ENCODE peak calls at places on chromosomes 13 and 19, in six cellular contexts. W is H9, C is HepG2, T is fibroblast of lung, A is PC-3, M is endodermal cell. N is an unnamed sample.

GRCh38 chr13:33722216-33722900 is 95.6 kb upstream of the RFC3 start:
- DNase-seq in W (no peak), C (no peak), T (no peak), A (no peak), M (no peak), N (no peak)

GRCh38 chr13:75271851-75272250 is 210.1 kb downstream of the TBC1D4 start:
- DNase-seq in W (no peak), C (no peak), T (peak; percentile 61), A (no peak), M (no peak), N (no peak)

GRCh38 chr13:94384217-94384905 is 95.1 kb downstream of the DCT start:
- DNase-seq in W (no peak), C (no peak), T (peak; percentile 10), A (no peak), M (no peak), N (no peak)

GRCh38 chr19:13036366-13036976 is 41.2 kb downstream of the NFIX start:
- DNase-seq in W (no peak), C (no peak), T (peak; percentile 85), A (peak; percentile 93), M (peak; percentile 58), N (peak; percentile 79)

GRCh38 chr13:40251343-40252032 is 415.0 kb downstream of the FOXO1 start:
- DNase-seq in W (no peak), C (no peak), T (no peak), A (no peak), M (no peak), N (no peak)

GRCh38 chr19:4140237-4140711 is 13.2 kb upstream of the CREB3L3 start:
- DNase-seq in W (peak; percentile 75), C (peak; percentile 70), T (peak; percentile 59), A (peak; percentile 64), M (peak; percentile 78), N (peak; percentile 68)

GRCh38 chr19:5098646-5099045 is 129.7 kb downstream of the KDM4B start:
- DNase-seq in W (no peak), C (no peak), T (no peak), A (no peak), M (no peak), N (no peak)

GRCh38 chr19:15829277-15829770 is 13.9 kb upstream of the OR10H1 start:
- DNase-seq in W (no peak), C (no peak), T (no peak), A (no peak), M (no peak), N (no peak)

GRCh38 chr13:88840085-88840484 is 1168.9 kb downstream of the SLITRK5 start:
- DNase-seq in W (no peak), C (no peak), T (no peak), A (no peak), M (no peak), N (no peak)

GRCh38 chr13:93977986-93978385 is 501.5 kb downstream of the DCT start:
- DNase-seq in W (no peak), C (no peak), T (peak; percentile 72), A (no peak), M (no peak), N (no peak)

GRCh38 chr13:30792257-30793000 is 57.1 kb downstream of the ALOX5AP start:
- DNase-seq in W (peak; percentile 50), C (peak; percentile 61), T (peak; percentile 97), A (peak; percentile 91), M (peak; percentile 79), N (peak; percentile 47)

GRCh38 chr13:66853559-66853958 is 376.6 kb downstream of the PCDH9 start:
- DNase-seq in W (no peak), C (no peak), T (no peak), A (no peak), M (no peak), N (no peak)

GRCh38 chr13:99417151-99417820 is 84.0 kb upstream of the TM9SF2 start:
- DNase-seq in W (peak; percentile 60), C (no peak), T (no peak), A (no peak), M (peak; percentile 82), N (no peak)

GRCh38 chr13:57250472-57250871 is 83.5 kb downstream of the PRR20E start:
- DNase-seq in W (no peak), C (no peak), T (no peak), A (no peak), M (no peak), N (no peak)

GRCh38 chr13:63308585-63308984 is 1892.9 kb upstream of the PCDH20 start:
- DNase-seq in W (no peak), C (no peak), T (no peak), A (no peak), M (no peak), N (no peak)

GRCh38 chr13:55440465-55441085 is 1700.1 kb upstream of the PRR20A start:
- DNase-seq in W (no peak), C (no peak), T (no peak), A (no peak), M (no peak), N (no peak)

GRCh38 chr13:37485766-37486165 is 112.8 kb downstream of the POSTN start:
- DNase-seq in W (no peak), C (no peak), T (peak; percentile 92), A (no peak), M (no peak), N (no peak)

GRCh38 chr13:68708336-68708908 is 1399.2 kb upstream of the ATXN8OS start:
- DNase-seq in W (peak; percentile 28), C (no peak), T (no peak), A (no peak), M (peak; percentile 43), N (no peak)

GRCh38 chr13:68715651-68716050 is 1392.0 kb upstream of the ATXN8OS start:
- DNase-seq in W (no peak), C (no peak), T (no peak), A (peak; percentile 19), M (no peak), N (no peak)

GRCh38 chr13:68714292-68714691 is 1393.3 kb upstream of the ATXN8OS start:
- DNase-seq in W (no peak), C (no peak), T (peak; percentile 9), A (no peak), M (no peak), N (no peak)

DNA sequence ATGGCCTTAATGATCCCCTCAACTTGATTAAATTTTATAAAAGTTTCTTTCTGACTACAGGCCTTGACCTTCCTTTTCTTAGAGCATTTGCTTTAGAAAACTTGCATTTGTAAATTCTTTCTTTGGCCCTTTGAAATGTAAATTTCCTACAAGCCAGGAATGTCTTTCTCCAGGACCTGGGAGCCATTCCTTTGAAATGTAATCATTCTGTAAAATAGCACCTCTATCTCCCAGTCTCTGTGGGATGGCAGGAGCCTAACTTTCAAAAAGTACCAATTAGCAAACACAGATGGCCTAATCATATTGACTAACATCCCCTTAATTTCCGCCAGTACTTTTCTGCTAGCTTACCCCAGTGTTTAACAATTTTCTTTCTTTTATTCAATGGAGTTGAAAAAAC is 1394.2 kb upstream of the ATXN8OS start:
- DNase-seq in W (peak; percentile 59), C (no peak), T (peak; percentile 8), A (no peak), M (peak; percentile 61), N (no peak)
- H3K9ac ChIP-seq in W (no peak overlapping the region), C (no peak overlapping the region), T (no peak overlapping the region), A (no peak overlapping the region), M (peak overlapping the region; percentile 15), N (no peak overlapping the region)

GRCh38 chr13:108121406-108121805 is 93.9 kb downstream of the LIG4 start:
- DNase-seq in W (no peak), C (peak; percentile 1), T (no peak), A (no peak), M (no peak), N (no peak)
- TF ChIP-seq CTCF in W (peak; percentile 40), C (no peak), T (no peak), A (no peak), M (peak; percentile 68), N (no peak)

DNA sequence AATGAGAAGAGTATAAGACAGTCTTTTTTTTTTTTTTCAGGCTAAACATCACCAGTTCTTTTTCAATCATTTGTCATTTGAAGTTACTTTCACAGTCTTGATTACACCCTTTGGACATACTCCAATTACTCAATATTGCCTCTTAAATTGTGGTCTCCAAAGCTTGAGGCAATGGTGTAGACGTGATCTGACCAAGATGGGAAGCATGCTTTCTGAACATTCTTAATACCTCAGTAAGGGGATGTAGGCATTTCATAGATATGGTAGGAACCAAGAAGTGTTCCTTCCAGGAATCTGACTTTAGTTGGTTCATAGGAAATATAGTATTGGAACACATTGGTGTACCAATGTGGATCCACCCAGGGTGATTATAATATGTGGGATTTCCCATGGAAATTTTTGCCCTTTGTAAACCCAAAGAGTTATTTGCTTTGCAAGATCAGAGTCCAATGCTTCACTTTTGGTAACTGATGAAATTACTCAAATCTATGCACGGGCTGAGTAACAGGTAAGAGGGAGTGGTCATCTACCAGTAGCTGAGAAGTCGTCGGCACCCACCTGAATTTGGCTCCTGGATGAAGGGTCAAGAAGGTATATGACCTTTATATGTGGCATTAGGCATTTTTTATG is 62.2 kb downstream of the ERCC5 start:
- DNase-seq in W (no peak), C (no peak), T (no peak), A (peak; percentile 14), M (no peak), N (no peak)
- H3K9ac ChIP-seq in W (no peak overlapping the region), C (no peak overlapping the region), T (no peak overlapping the region), A (no peak overlapping the region), M (no peak overlapping the region), N (no peak overlapping the region)

GRCh38 chr13:104773775-104774174 is 1707.6 kb upstream of the SLC10A2 start:
- DNase-seq in W (no peak), C (peak; percentile 8), T (peak; percentile 55), A (peak; percentile 71), M (no peak), N (no peak)
- TF ChIP-seq CTCF in W (peak; percentile 72), C (peak; percentile 34), T (peak; percentile 72), A (peak; percentile 66), M (peak; percentile 76), N (peak; percentile 35)

N was measured in colonic mucosa.